ENCODE peak calls at places on chromosome 10, in four cellular contexts. One of them, this sample, is unnamed.

GRCh38 chr10:95280637-95281036 is 10.2 kb downstream of the PDLIM1 start:
- DNase-seq in fibroblast of villous mesenchyme: no peak
- DNase-seq in GM12865: no peak
- DNase-seq in brain microvascular endothelial cell: no peak
- DNase-seq in this sample: no peak

GRCh38 chr10:116730464-116731260 is 11.7 kb downstream of the HSPA12A start:
- DNase-seq in brain microvascular endothelial cell: no peak
- DNase-seq in GM12865: no peak
- DNase-seq in fibroblast of villous mesenchyme: no peak
- DNase-seq in this sample: no peak

GRCh38 chr10:77566228-77566627 is 71.4 kb downstream of the KCNMA1 start:
- DNase-seq in brain microvascular endothelial cell: no peak
- DNase-seq in GM12865: no peak
- DNase-seq in fibroblast of villous mesenchyme: no peak
- DNase-seq in this sample: peak

GRCh38 chr10:44972874-44973306 is 5.7 kb downstream of the DEPP1 start:
- DNase-seq in brain microvascular endothelial cell: no peak
- DNase-seq in GM12865: no peak
- DNase-seq in fibroblast of villous mesenchyme: no peak
- DNase-seq in this sample: no peak

GRCh38 chr10:3484306-3485187 is 300.5 kb downstream of the KLF6 start:
- DNase-seq in brain microvascular endothelial cell: peak
- DNase-seq in GM12865: peak
- DNase-seq in fibroblast of villous mesenchyme: peak
- DNase-seq in this sample: no peak

GRCh38 chr10:6721480-6721879 is 141.4 kb upstream of the PRKCQ start:
- DNase-seq in brain microvascular endothelial cell: peak
- DNase-seq in GM12865: no peak
- DNase-seq in fibroblast of villous mesenchyme: peak
- DNase-seq in this sample: peak

GRCh38 chr10:34908472-34908871 is 93.4 kb upstream of the PARD3 start:
- DNase-seq in GM12865: no peak
- DNase-seq in brain microvascular endothelial cell: peak
- DNase-seq in fibroblast of villous mesenchyme: peak
- DNase-seq in this sample: peak

GRCh38 chr10:74293686-74294365 is 142.8 kb downstream of the ADK start:
- DNase-seq in GM12865: no peak
- DNase-seq in brain microvascular endothelial cell: peak
- DNase-seq in fibroblast of villous mesenchyme: peak
- DNase-seq in this sample: peak

GRCh38 chr10:89221919-89222318 is 14.8 kb upstream of the CH25H start:
- DNase-seq in brain microvascular endothelial cell: no peak
- DNase-seq in fibroblast of villous mesenchyme: no peak
- DNase-seq in GM12865: no peak
- DNase-seq in this sample: peak

GRCh38 chr10:101444499-101444898 is 90.5 kb downstream of the BTRC start:
- DNase-seq in fibroblast of villous mesenchyme: no peak
- DNase-seq in brain microvascular endothelial cell: no peak
- DNase-seq in GM12865: no peak
- DNase-seq in this sample: no peak

GRCh38 chr10:61452229-61452651 is 941 bp downstream of the TMEM26 start:
- DNase-seq in fibroblast of villous mesenchyme: peak
- DNase-seq in brain microvascular endothelial cell: no peak
- DNase-seq in GM12865: no peak
- DNase-seq in this sample: no peak

GRCh38 chr10:90028312-90028711 is 326.9 kb downstream of the KIF20B start:
- DNase-seq in GM12865: no peak
- DNase-seq in brain microvascular endothelial cell: no peak
- DNase-seq in fibroblast of villous mesenchyme: no peak
- DNase-seq in this sample: no peak

GRCh38 chr10:106746888-106747287 is 417.6 kb downstream of the SORCS1 start:
- DNase-seq in brain microvascular endothelial cell: no peak
- DNase-seq in fibroblast of villous mesenchyme: no peak
- DNase-seq in GM12865: no peak
- DNase-seq in this sample: no peak

GRCh38 chr10:119496282-119496681 is 46.2 kb downstream of the RGS10 start:
- DNase-seq in fibroblast of villous mesenchyme: no peak
- DNase-seq in brain microvascular endothelial cell: no peak
- DNase-seq in GM12865: peak
- DNase-seq in this sample: no peak

GRCh38 chr10:26211781-26212444 is 4.7 kb upstream of the GAD2 start:
- DNase-seq in fibroblast of villous mesenchyme: no peak
- DNase-seq in brain microvascular endothelial cell: no peak
- DNase-seq in GM12865: no peak
- DNase-seq in this sample: no peak

GRCh38 chr10:126013489-126014281 is 117.3 kb downstream of the FANK1 start:
- DNase-seq in GM12865: peak
- DNase-seq in fibroblast of villous mesenchyme: peak
- DNase-seq in brain microvascular endothelial cell: peak
- DNase-seq in this sample: peak

GRCh38 chr10:43479275-43479674 is 42.4 kb downstream of the ZNF487 start:
- DNase-seq in GM12865: no peak
- DNase-seq in brain microvascular endothelial cell: no peak
- DNase-seq in fibroblast of villous mesenchyme: no peak
- DNase-seq in this sample: peak

GRCh38 chr10:93671042-93671441 is 31.4 kb downstream of the FRA10AC1 start:
- DNase-seq in fibroblast of villous mesenchyme: peak
- DNase-seq in brain microvascular endothelial cell: no peak
- DNase-seq in GM12865: no peak
- DNase-seq in this sample: no peak

GRCh38 chr10:89165923-89166322 is 41.2 kb downstream of the CH25H start:
- DNase-seq in brain microvascular endothelial cell: no peak
- DNase-seq in GM12865: no peak
- DNase-seq in fibroblast of villous mesenchyme: peak
- DNase-seq in this sample: peak

GRCh38 chr10:75430000-75430763 is 1.2 kb upstream of the LRMDA start:
- DNase-seq in fibroblast of villous mesenchyme: no peak
- DNase-seq in brain microvascular endothelial cell: no peak
- DNase-seq in GM12865: peak
- DNase-seq in this sample: no peak

GRCh38 chr10:97318772-97319651 is at the start of gene FRAT1:
- DNase-seq in GM12865: peak
- DNase-seq in fibroblast of villous mesenchyme: peak
- DNase-seq in brain microvascular endothelial cell: peak
- DNase-seq in this sample: peak

GRCh38 chr10:77939561-77940001 is 13.0 kb upstream of the DLG5 start:
- DNase-seq in GM12865: no peak
- DNase-seq in brain microvascular endothelial cell: peak
- DNase-seq in fibroblast of villous mesenchyme: peak
- DNase-seq in this sample: peak

GRCh38 chr10:36476399-36476798 is 649.0 kb upstream of the ANKRD30A start:
- DNase-seq in brain microvascular endothelial cell: peak
- DNase-seq in GM12865: no peak
- DNase-seq in fibroblast of villous mesenchyme: peak
- DNase-seq in this sample: no peak

GRCh38 chr10:8331896-8332729 is 277.6 kb downstream of the GATA3 start:
- DNase-seq in GM12865: peak
- DNase-seq in fibroblast of villous mesenchyme: peak
- DNase-seq in brain microvascular endothelial cell: peak
- DNase-seq in this sample: no peak

GRCh38 chr10:121154846-121155245 is 303.7 kb downstream of the WDR11 start:
- DNase-seq in fibroblast of villous mesenchyme: no peak
- DNase-seq in brain microvascular endothelial cell: no peak
- DNase-seq in GM12865: no peak
- DNase-seq in this sample: no peak

GRCh38 chr10:5556576-5556975 is 31.8 kb downstream of the CALML3 start:
- DNase-seq in brain microvascular endothelial cell: no peak
- DNase-seq in GM12865: no peak
- DNase-seq in fibroblast of villous mesenchyme: no peak
- DNase-seq in this sample: no peak

GRCh38 chr10:102200751-102201640 is 25.1 kb upstream of the ELOVL3 start:
- DNase-seq in GM12865: peak
- DNase-seq in brain microvascular endothelial cell: no peak
- DNase-seq in fibroblast of villous mesenchyme: no peak
- DNase-seq in this sample: no peak

GRCh38 chr10:47450442-47450841 is 33.5 kb downstream of the ANXA8 start:
- DNase-seq in GM12865: no peak
- DNase-seq in brain microvascular endothelial cell: no peak
- DNase-seq in fibroblast of villous mesenchyme: no peak
- DNase-seq in this sample: no peak

GRCh38 chr10:101018600-101019439 is 12.1 kb downstream of the PDZD7 start:
- DNase-seq in fibroblast of villous mesenchyme: peak
- DNase-seq in GM12865: peak
- DNase-seq in brain microvascular endothelial cell: peak
- DNase-seq in this sample: peak

GRCh38 chr10:124057580-124057979 is 35.8 kb downstream of the CHST15 start:
- DNase-seq in GM12865: no peak
- DNase-seq in fibroblast of villous mesenchyme: no peak
- DNase-seq in brain microvascular endothelial cell: no peak
- DNase-seq in this sample: no peak

GRCh38 chr10:124052561-124052960 is 40.8 kb downstream of the CHST15 start:
- DNase-seq in GM12865: no peak
- DNase-seq in fibroblast of villous mesenchyme: no peak
- DNase-seq in brain microvascular endothelial cell: no peak
- DNase-seq in this sample: no peak

GRCh38 chr10:124056337-124056980 is 36.9 kb downstream of the CHST15 start:
- DNase-seq in fibroblast of villous mesenchyme: no peak
- DNase-seq in brain microvascular endothelial cell: no peak
- DNase-seq in GM12865: no peak
- DNase-seq in this sample: no peak

GRCh38 chr10:124050021-124051015 is 43.1 kb downstream of the CHST15 start:
- DNase-seq in GM12865: no peak
- DNase-seq in brain microvascular endothelial cell: no peak
- DNase-seq in fibroblast of villous mesenchyme: no peak
- DNase-seq in this sample: no peak

DNA sequence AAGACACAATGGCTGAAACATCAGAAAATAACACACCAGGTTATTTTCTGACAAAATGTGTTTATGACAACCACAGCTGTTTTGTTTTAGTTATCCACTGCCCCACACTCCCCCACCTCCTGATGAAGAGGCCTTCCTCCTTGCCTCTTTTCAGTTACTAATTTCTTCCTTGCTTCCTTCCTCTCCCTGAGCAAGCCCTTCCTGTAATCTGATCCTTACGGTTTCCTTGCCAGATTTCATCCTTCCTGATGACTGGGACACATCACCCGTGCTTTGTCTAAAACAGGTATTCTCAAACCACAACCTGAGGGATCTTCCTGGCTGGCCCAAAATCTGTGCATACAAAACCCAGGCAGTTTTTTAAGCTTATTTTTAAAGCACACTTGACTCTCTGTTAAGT is 39.4 kb downstream of the CHST15 start:
- DNase-seq in brain microvascular endothelial cell: no peak
- DNase-seq in GM12865: no peak
- DNase-seq in fibroblast of villous mesenchyme: no peak
- DNase-seq in this sample: peak
- H3K4me3 ChIP-seq in brain microvascular endothelial cell: no peak
- H3K4me3 ChIP-seq in GM12865: no peak
- H3K4me3 ChIP-seq in fibroblast of villous mesenchyme: no peak
- H3K4me3 ChIP-seq in this sample: no peak

DNA sequence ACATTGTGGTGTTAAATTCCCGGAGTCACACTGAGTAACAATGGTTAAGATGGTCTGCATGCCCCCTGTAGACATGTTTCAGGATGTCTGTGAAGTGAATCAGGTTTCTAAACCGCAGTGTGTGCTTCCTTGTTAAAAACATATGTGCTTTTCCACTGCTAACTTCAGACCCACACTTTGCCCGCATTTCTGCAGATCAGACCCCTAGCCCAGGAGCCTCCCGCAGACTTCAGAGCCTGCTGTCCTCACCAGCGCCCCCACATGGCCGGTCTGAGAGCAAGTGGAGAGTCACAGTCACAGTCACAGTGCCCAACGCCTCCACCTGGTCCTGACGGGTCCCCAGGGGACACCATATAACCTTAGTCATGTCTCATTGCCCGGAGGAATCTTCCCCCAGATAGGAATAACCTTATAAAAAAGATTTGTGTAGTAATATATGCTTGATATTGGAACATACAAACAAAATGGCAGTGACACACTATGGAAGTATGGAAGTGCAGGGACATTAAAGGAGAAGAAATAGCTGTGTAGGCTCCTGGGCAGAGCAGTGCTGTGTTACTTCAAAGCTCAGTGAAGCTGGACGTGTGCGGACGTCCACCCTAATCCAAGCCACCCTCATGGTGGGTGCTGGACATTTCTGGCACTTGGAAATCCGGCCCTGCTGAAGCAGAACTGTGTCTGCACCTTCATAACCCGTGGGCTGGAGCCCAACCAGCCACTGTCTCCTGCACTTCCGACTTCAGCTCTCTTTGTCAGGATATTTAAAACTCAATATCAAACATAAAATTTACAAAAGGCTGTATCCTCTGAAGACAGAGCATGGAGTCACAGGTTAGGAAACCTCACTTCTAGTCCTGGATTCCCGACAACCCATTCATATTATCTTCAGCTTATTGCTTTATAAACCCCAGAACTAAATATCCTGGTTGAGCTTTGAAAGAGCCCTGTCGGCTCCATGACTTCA is 29.0 kb downstream of the GSTO2 start:
- DNase-seq in GM12865: no peak
- DNase-seq in fibroblast of villous mesenchyme: peak
- DNase-seq in brain microvascular endothelial cell: peak
- DNase-seq in this sample: peak
- TF ChIP-seq CTCF in GM12865: peak
- TF ChIP-seq CTCF in fibroblast of villous mesenchyme: peak
- TF ChIP-seq CTCF in brain microvascular endothelial cell: peak
- TF ChIP-seq CTCF in this sample: peak

GRCh38 chr10:87546221-87546620 is 41.5 kb downstream of the MINPP1 start:
- DNase-seq in fibroblast of villous mesenchyme: peak
- DNase-seq in GM12865: peak
- DNase-seq in brain microvascular endothelial cell: peak
- DNase-seq in this sample: peak

GRCh38 chr10:87547734-87548311 is 43.1 kb downstream of the MINPP1 start:
- DNase-seq in fibroblast of villous mesenchyme: peak
- DNase-seq in brain microvascular endothelial cell: peak
- DNase-seq in GM12865: no peak
- DNase-seq in this sample: peak

GRCh38 chr10:87544750-87545149 is 40.1 kb downstream of the MINPP1 start:
- DNase-seq in GM12865: no peak
- DNase-seq in fibroblast of villous mesenchyme: peak
- DNase-seq in brain microvascular endothelial cell: no peak
- DNase-seq in this sample: no peak

GRCh38 chr10:87545783-87546182 is 41.1 kb downstream of the MINPP1 start:
- DNase-seq in brain microvascular endothelial cell: no peak
- DNase-seq in GM12865: no peak
- DNase-seq in fibroblast of villous mesenchyme: no peak
- DNase-seq in this sample: no peak

DNA sequence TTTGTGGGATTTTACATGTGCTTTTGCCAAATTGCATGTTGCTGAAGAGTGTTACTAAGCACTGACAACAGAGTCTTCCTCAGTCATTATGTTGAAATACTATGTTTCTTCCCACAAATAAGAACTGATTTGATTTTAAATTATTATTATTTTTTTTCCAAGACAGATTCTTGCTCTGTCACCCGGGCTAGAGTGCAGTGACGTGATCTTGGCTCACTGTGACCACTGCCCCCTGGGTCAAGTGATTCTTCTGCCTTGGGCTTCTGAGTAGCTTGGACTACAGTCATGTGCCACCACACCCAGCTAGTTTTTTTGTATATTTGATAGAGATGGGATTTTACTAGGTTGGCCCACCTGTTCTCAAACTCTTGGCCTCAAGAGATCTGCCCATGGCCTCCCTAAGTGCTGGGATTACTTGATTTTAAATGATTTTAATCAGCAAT is 42.3 kb downstream of the MINPP1 start:
- DNase-seq in GM12865: no peak
- DNase-seq in brain microvascular endothelial cell: no peak
- DNase-seq in fibroblast of villous mesenchyme: peak
- DNase-seq in this sample: peak
- H3K4me3 ChIP-seq in GM12865: no peak
- H3K4me3 ChIP-seq in brain microvascular endothelial cell: no peak
- H3K4me3 ChIP-seq in fibroblast of villous mesenchyme: no peak
- H3K4me3 ChIP-seq in this sample: no peak

GRCh38 chr10:48976208-48976607 is 36.6 kb upstream of the LRRC18 start:
- DNase-seq in fibroblast of villous mesenchyme: peak
- DNase-seq in GM12865: peak
- DNase-seq in brain microvascular endothelial cell: no peak
- DNase-seq in this sample: peak
- TF ChIP-seq CTCF in fibroblast of villous mesenchyme: peak
- TF ChIP-seq CTCF in GM12865: no peak
- TF ChIP-seq CTCF in brain microvascular endothelial cell: peak
- TF ChIP-seq CTCF in this sample: peak

This sample was measured in foreskin fibroblast.